ENCODE peak calls at places on chromosomes 16 and 17, in eight cellular contexts. H is GM12878, X is vagina, W is endothelial cell of umbilical vein, K is HCT116, T is GM23338, Q is suprapubic skin, Y is prostate gland. V is an unnamed sample.

GRCh38 chr16:6047325-6047724 is 949.7 kb upstream of the EEF2KMT start:
- DNase-seq in X (no peak), T (no peak), Q (no peak), W (no peak), K (no peak), H (no peak), Y (no peak), V (no peak)

GRCh38 chr16:85329999-85330693 is 217.9 kb upstream of the CIBAR2 start:
- DNase-seq in W (no peak), T (no peak), Y (no peak), K (no peak), X (no peak), H (no peak), Q (no peak), V (no peak)

GRCh38 chr17:37518816-37519215 is 29.1 kb downstream of the DUSP14 start:
- DNase-seq in K (no peak), Q (no peak), T (no peak), H (no peak), W (no peak), Y (peak), X (no peak), V (no peak)

GRCh38 chr16:54240180-54241125 is 46.1 kb downstream of the IRX3 start:
- DNase-seq in H (no peak), K (no peak), Q (peak), T (no peak), W (no peak), Y (no peak), X (no peak), V (no peak)

GRCh38 chr17:48869821-48870318 is 22.7 kb upstream of the ATP5MC1 start:
- DNase-seq in T (no peak), H (no peak), K (no peak), Y (no peak), W (no peak), Q (peak), X (no peak), V (no peak)

GRCh38 chr16:87794485-87795078 is 28.8 kb upstream of the KLHDC4 start:
- DNase-seq in Y (no peak), H (no peak), X (no peak), Q (no peak), T (no peak), K (no peak), W (no peak), V (no peak)

GRCh38 chr17:6796887-6797490 is 21.0 kb downstream of the FBXO39 start:
- DNase-seq in H (no peak), X (no peak), W (no peak), Y (no peak), T (no peak), K (no peak), Q (no peak), V (no peak)

GRCh38 chr17:56108811-56109284 is 44.4 kb upstream of the ANKFN1 start:
- DNase-seq in X (no peak), Y (no peak), W (no peak), T (no peak), Q (no peak), K (peak), H (peak), V (no peak)

GRCh38 chr17:61330174-61331150 is 69.2 kb upstream of the TBX2 start:
- DNase-seq in W (no peak), H (no peak), X (no peak), T (no peak), Q (no peak), K (no peak), Y (no peak), V (peak)

GRCh38 chr17:9928601-9929341 is 23.7 kb upstream of the RCVRN start:
- DNase-seq in W (no peak), Y (no peak), Q (no peak), H (no peak), X (no peak), K (peak), T (peak), V (no peak)

GRCh38 chr17:63911657-63912100 is 621 bp upstream of the CSHL1 start:
- DNase-seq in K (peak), X (no peak), H (no peak), Y (no peak), Q (no peak), T (peak), W (peak), V (no peak)

GRCh38 chr17:77924757-77925336 is 33.7 kb upstream of the TNRC6C start:
- DNase-seq in Y (no peak), W (no peak), K (no peak), H (no peak), X (no peak), T (peak), Q (no peak), V (peak)

GRCh38 chr17:16997514-16998429 is 25.9 kb upstream of the TNFRSF13B start:
- DNase-seq in W (peak), K (no peak), Q (no peak), X (no peak), H (no peak), Y (no peak), T (no peak), V (peak)

GRCh38 chr17:63476494-63476856 is 386 bp upstream of the ACE start:
- DNase-seq in Y (no peak), T (peak), H (no peak), X (no peak), K (no peak), Q (no peak), W (peak), V (no peak)

GRCh38 chr17:71455219-71455618 is 665.6 kb upstream of the SOX9 start:
- DNase-seq in Y (no peak), Q (no peak), K (no peak), H (no peak), W (no peak), T (no peak), X (no peak), V (no peak)
- TF ChIP-seq POLR2AphosphoS5 in Y (no peak), Q (no peak), K (no peak), H (no peak), W (no peak), T (no peak), X (no peak), V (no peak)

GRCh38 chr17:35795007-35795870 is at the start of gene MMP28:
- DNase-seq in Y (no peak), T (peak), H (no peak), X (peak), W (peak), Q (peak), K (no peak), V (no peak)
- TF ChIP-seq POLR2AphosphoS5 in Y (no peak), T (no peak), H (no peak), X (no peak), W (no peak), Q (no peak), K (peak), V (peak)

DNA sequence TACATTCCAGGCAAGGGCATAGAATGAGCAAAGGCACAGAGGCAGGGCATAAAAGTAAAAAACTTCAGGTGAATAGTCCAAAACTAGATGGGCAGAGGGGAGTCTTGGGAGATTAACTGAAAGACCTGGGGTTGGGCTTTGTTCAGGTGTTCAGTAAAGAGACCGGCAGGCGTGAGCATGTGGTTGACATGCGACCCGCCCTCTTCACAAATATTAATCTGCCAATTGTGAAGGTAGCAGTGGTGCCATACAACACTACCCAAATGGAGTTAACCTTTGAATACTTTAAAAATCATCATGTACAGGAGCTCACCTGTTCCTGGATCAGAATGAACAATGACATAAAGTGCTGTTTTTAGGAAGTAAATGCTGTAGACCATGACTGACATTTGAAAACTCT is 225.5 kb downstream of the LGALS9B start:
- DNase-seq in W (no peak), T (no peak), Q (no peak), Y (no peak), X (no peak), K (no peak), H (no peak), V (no peak)
- TF ChIP-seq POLR2AphosphoS5 in W (no peak), T (no peak), Q (no peak), Y (no peak), X (no peak), K (no peak), H (no peak), V (no peak)

DNA sequence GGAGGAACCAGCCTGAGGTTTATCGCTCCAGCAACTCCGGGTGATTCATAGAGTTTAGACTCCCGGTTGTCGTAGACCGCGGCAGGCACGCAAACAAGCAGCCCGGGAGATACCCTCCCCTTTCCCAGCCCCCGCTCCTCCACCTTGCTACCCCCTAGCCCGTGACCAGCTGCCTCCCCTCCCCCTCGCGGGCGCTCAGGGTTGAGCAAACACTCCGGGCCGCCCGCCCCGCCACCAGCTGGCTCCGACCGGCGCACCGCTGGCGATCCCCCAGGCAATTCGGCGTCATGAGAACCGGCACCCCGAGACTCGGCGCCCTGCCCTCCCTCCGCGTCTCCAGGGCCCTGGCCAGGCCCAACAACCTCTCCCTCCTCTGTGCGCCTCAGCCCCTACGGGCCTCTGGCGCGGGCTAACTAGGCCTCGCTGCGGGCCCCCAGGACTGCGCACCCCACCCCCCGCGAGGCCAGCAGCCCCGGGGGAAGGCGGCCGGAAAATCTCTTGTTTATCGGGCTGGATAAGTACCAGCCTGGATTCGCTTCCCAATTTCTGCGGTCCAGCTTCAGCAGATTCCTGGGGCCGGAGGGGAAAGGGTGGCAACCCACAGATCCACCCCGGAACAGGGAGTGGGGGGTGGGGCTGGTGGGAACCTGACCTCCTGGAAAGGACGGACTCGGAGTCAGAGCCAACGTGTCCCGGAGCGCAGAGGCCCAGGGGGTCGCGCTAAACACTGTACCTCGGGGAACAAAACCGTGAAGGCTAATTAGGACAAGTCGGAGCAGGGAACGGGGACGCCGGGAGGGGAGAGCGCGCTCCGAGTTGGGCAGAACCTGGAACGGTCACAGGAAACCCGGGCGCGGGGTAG is 951 bp upstream of the GPRC5C start:
- DNase-seq in W (no peak), Y (peak), Q (no peak), K (peak), H (peak), X (no peak), T (peak), V (peak)
- TF ChIP-seq POLR2AphosphoS5 in W (no peak), Y (peak), Q (no peak), K (peak), H (no peak), X (peak), T (peak), V (peak)

GRCh38 chr16:67185003-67185865 is 1.5 kb upstream of the MATCAP1 start:
- DNase-seq in X (no peak), Q (peak), H (no peak), T (peak), K (peak), Y (peak), W (peak), V (peak)
- TF ChIP-seq POLR2AphosphoS5 in X (no peak), Q (no peak), H (no peak), T (no peak), K (peak), Y (peak), W (peak), V (no peak)

GRCh38 chr16:4375717-4376116 is 4.1 kb downstream of the VASN start:
- DNase-seq in Q (no peak), K (no peak), Y (no peak), H (no peak), X (no peak), T (no peak), W (no peak), V (no peak)

GRCh38 chr16:4373356-4373908 is 1.8 kb downstream of the VASN start:
- DNase-seq in Y (no peak), X (no peak), K (no peak), T (no peak), W (no peak), Q (peak), H (no peak), V (no peak)

GRCh38 chr16:4372315-4372577 is 598 bp downstream of the VASN start:
- DNase-seq in K (no peak), Y (no peak), W (no peak), T (no peak), H (no peak), Q (no peak), X (no peak), V (no peak)

GRCh38 chr16:4372578-4373355 is 1.1 kb downstream of the VASN start:
- DNase-seq in Y (no peak), X (no peak), W (no peak), T (no peak), K (no peak), Q (peak), H (no peak), V (peak)

GRCh38 chr16:4373909-4374742 is 2.5 kb downstream of the VASN start:
- DNase-seq in X (no peak), H (no peak), T (peak), Q (peak), Y (peak), W (no peak), K (no peak), V (peak)
- TF ChIP-seq POLR2AphosphoS5 in X (peak), H (no peak), T (peak), Q (no peak), Y (peak), W (no peak), K (no peak), V (peak)

V was measured in sigmoid colon.